ENCODE peak calls at places on chromosomes 6 and 20, in nine cellular contexts. Q is endothelial cell, F is Calu3, Y is kidney, L is HFF-Myc, M is left colon, E is ELR, T is fibroblast of pulmonary artery, K is WTC11. A is an unnamed sample.

GRCh38 chr20:51660741-51661608 is 107.2 kb downstream of the ATP9A start:
- DNase-seq in Q (no peak), F (no peak), Y (no peak), L (peak), M (no peak), E (peak), T (peak), K (no peak), A (no peak)

GRCh38 chr6:48476257-48476656 is 365.3 kb upstream of the PTCHD4 start:
- DNase-seq in Q (peak), F (peak), Y (no peak), L (peak), M (peak), E (peak), T (peak), K (peak), A (no peak)

GRCh38 chr6:154261688-154262397 is 94.8 kb downstream of the IPCEF1 start:
- DNase-seq in Q (no peak), F (no peak), Y (no peak), L (no peak), M (no peak), E (no peak), T (no peak), K (no peak), A (no peak)

GRCh38 chr20:36802326-36803223 is 29.0 kb upstream of the DSN1 start:
- DNase-seq in Q (no peak), F (no peak), Y (no peak), L (no peak), M (no peak), E (peak), T (peak), K (no peak), A (no peak)

GRCh38 chr20:63202811-63203526 is 13.0 kb downstream of the YTHDF1 start:
- DNase-seq in Q (no peak), F (no peak), Y (peak), L (no peak), M (no peak), E (no peak), T (no peak), K (no peak), A (no peak)

GRCh38 chr6:107132330-107132954 is 17.1 kb upstream of the BEND3 start:
- DNase-seq in Q (peak), F (peak), Y (no peak), L (no peak), M (peak), E (peak), T (peak), K (no peak), A (no peak)

GRCh38 chr20:1423206-1423605 is 30.4 kb upstream of the FKBP1A start:
- DNase-seq in Q (no peak), F (no peak), Y (no peak), L (no peak), M (no peak), E (no peak), T (no peak), K (no peak), A (no peak)

GRCh38 chr6:129032602-129033001 is 149.7 kb downstream of the LAMA2 start:
- DNase-seq in Q (no peak), F (no peak), Y (no peak), L (no peak), M (no peak), E (no peak), T (no peak), K (no peak), A (no peak)

GRCh38 chr20:44918761-44919160 is 8.9 kb downstream of the PABPC1L start:
- DNase-seq in Q (no peak), F (no peak), Y (peak), L (no peak), M (no peak), E (no peak), T (no peak), K (no peak), A (no peak)

GRCh38 chr20:25285856-25286798 is 38.2 kb downstream of the PYGB start:
- DNase-seq in Q (no peak), F (no peak), Y (peak), L (no peak), M (peak), E (no peak), T (no peak), K (peak), A (no peak)

GRCh38 chr6:42819803-42820508 is 38.1 kb downstream of the BICRAL start:
- DNase-seq in Q (no peak), F (no peak), Y (no peak), L (no peak), M (no peak), E (peak), T (peak), K (no peak), A (no peak)

GRCh38 chr6:73516712-73517489 is 3.9 kb downstream of the EEF1A1 start:
- DNase-seq in Q (no peak), F (no peak), Y (no peak), L (no peak), M (no peak), E (peak), T (peak), K (no peak), A (no peak)

A was measured in colonic mucosa.